ENCODE peak calls at places on chromosomes 2 and 18, in nine cellular contexts. L is HFFc6; I is GM12864; E is psoas muscle; B is cardiac muscle cell; X is HepG2; M is coronary artery; F is fibroblast of mammary gland; U is CD8-positive, alpha-beta T cell. O is an unnamed sample.

GRCh38 chr2:187079901-187080300 is 230.9 kb upstream of the ZSWIM2 start:
- DNase-seq in L (no peak), I (no peak), E (no peak), B (no peak), X (no peak), M (no peak), F (no peak), U (no peak), O (no peak)

GRCh38 chr2:4635289-4635688 is 931.9 kb downstream of the DCDC2C start:
- DNase-seq in L (no peak), I (no peak), E (no peak), B (no peak), X (no peak), M (no peak), F (no peak), U (no peak), O (no peak)

GRCh38 chr2:178193823-178194599 is at the start of gene OSBPL6:
- DNase-seq in L (peak; percentile 78), I (no peak), E (peak; percentile 93), B (peak; percentile 94), X (peak; percentile 28), M (peak; percentile 86), F (peak; percentile 74), U (peak; percentile 51), O (peak; percentile 92)

GRCh38 chr2:215683295-215683694 is 247.4 kb upstream of the FN1 start:
- DNase-seq in L (no peak), I (no peak), E (no peak), B (no peak), X (no peak), M (no peak), F (no peak), U (no peak), O (no peak)

GRCh38 chr2:73418343-73418742 is 32.7 kb downstream of the ALMS1 start:
- DNase-seq in L (peak; percentile 30), I (no peak), E (peak; percentile 83), B (peak; percentile 95), X (no peak), M (peak; percentile 76), F (peak; percentile 86), U (no peak), O (no peak)

GRCh38 chr18:2536493-2536892 is 34.8 kb downstream of the METTL4 start:
- DNase-seq in L (peak; percentile 83), I (no peak), E (no peak), B (peak; percentile 72), X (no peak), M (no peak), F (peak; percentile 64), U (no peak), O (no peak)

GRCh38 chr2:66867038-66867380 is 432.1 kb downstream of the MEIS1 start:
- DNase-seq in L (no peak), I (no peak), E (no peak), B (no peak), X (no peak), M (no peak), F (peak; percentile 66), U (no peak), O (no peak)

GRCh38 chr18:55319517-55319905 is 268.5 kb downstream of the TCF4 start:
- DNase-seq in L (peak; percentile 61), I (no peak), E (no peak), B (peak; percentile 48), X (no peak), M (no peak), F (peak; percentile 69), U (no peak), O (no peak)

DNA sequence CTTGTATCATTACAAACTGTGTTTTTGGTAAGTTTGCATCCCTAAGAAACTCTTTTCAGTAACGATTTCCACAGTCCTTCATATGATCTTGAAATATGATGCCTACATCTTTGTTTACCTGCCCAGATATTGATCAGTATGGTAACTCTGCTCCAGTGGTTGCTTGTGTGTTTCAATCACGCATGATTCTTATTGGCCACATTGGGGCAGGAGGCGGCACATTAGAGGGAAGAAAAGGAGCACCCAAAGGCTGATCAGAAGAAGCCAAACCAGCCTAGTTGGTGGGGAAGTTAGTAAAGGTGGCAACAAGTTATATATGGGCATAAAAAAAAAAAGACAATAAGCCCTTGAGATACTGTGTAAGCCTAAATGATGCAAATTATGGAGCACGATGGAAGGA is 158.9 kb downstream of the RHBDD1 start:
- DNase-seq in L (no peak), I (no peak), E (no peak), B (no peak), X (peak; percentile 23), M (no peak), F (no peak), U (no peak), O (no peak)
- TF ChIP-seq CTCF in L (no peak), I (peak; percentile 37), E (no peak), B (no peak), X (peak; percentile 56), M (no peak), F (no peak), U (no peak), O (no peak)

GRCh38 chr2:21233178-21233577 is 109.4 kb downstream of the TDRD15 start:
- DNase-seq in L (no peak), I (no peak), E (no peak), B (no peak), X (no peak), M (no peak), F (no peak), U (no peak), O (no peak)

GRCh38 chr2:21228041-21228895 is 104.5 kb downstream of the TDRD15 start:
- DNase-seq in L (no peak), I (no peak), E (no peak), B (no peak), X (peak; percentile 23), M (no peak), F (no peak), U (no peak), O (no peak)

GRCh38 chr2:21230140-21230539 is 106.4 kb downstream of the TDRD15 start:
- DNase-seq in L (no peak), I (no peak), E (no peak), B (no peak), X (no peak), M (no peak), F (no peak), U (no peak), O (no peak)

GRCh38 chr2:21231985-21232384 is 108.2 kb downstream of the TDRD15 start:
- DNase-seq in L (no peak), I (no peak), E (no peak), B (no peak), X (no peak), M (no peak), F (no peak), U (no peak), O (no peak)

DNA sequence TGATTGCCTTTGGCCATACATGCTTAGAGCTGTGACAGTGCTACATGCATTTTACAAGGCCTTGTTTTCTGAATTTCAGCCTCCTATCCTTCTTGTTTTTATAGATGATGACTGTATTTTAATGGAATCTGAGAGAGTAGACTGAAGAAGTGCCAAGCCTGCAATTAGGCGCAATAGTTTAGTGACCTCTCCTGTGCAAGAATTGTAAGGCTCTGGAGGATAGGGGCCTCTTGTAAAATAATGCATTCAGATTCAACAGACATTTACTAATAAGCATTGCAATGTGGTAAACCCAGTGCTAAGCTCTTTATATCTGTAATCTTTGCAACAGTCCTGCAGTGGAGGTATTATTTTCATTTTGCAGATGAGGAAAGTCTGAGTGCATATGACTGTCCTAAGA is 105.5 kb downstream of the TDRD15 start:
- DNase-seq in L (no peak), I (no peak), E (no peak), B (no peak), X (no peak), M (no peak), F (no peak), U (no peak), O (no peak)
- TF ChIP-seq CTCF in L (no peak), I (no peak), E (no peak), B (no peak), X (no peak), M (no peak), F (no peak), U (no peak), O (no peak)

DNA sequence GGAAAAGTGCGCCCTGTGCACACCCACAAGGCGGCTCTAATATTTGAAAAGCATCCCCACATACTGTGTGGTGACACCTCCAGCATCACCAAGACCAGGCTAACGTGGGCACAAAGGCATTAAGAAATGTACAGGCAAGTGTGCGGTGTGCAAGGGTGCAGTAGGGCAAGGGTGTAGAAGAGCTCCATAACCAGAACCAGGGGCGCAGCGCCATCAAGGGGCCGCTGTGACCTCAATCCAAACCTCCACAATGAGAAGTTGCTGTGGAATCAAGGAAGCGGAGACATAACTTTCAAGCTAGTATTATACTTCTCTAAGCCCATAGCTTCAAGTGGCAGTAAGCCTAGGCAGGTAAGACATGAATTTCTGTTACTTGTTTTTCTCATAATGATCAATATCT is 13.0 kb downstream of the L3MBTL4 start:
- DNase-seq in L (no peak), I (no peak), E (no peak), B (no peak), X (no peak), M (no peak), F (no peak), U (no peak), O (no peak)
- TF ChIP-seq CTCF in L (no peak), I (peak; percentile 17), E (no peak), B (no peak), X (peak; percentile 55), M (no peak), F (no peak), U (no peak), O (peak; percentile 35)

DNA sequence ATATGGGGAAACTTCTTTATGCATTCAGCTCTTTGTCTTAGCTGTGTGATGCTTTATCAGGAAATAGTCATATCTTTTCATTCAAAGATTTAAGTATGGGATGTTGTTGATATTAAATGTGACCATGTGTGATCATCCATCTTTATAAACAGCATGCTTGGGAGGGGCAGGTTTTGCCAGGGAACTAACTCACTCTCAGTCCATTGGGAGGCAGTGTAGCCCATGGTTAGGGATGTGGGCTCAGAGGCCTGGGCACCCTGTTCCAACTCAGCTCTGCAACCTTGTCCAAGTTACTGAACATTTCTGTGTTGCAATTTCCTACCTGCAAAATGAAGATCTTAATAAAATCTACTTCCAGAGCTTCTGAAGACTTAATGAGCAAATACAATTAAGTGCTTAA is 92.0 kb upstream of the BCL2L11 start:
- DNase-seq in L (no peak), I (no peak), E (no peak), B (peak; percentile 6), X (no peak), M (no peak), F (peak; percentile 14), U (no peak), O (no peak)
- TF ChIP-seq CTCF in L (peak; percentile 9), I (peak; percentile 28), E (no peak), B (no peak), X (no peak), M (no peak), F (peak; percentile 22), U (no peak), O (peak; percentile 33)

DNA sequence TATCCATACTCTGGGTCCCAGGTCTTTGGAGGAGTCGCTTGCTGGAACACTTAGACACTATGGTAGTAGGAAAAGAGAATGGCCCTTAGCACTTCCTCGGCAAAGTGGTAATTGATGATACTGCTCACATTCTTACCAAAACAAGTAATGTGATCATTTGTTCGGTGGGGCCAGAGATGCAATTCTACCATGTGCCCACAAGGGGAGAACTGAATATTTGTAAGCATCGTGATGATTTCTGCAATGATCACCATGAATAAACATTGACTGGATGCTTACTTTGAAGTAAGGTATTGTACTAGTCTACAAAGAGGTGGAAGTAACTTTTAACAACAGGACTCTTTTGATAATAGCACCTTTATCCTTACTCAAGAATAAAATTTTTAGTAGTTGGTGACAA is 109.7 kb downstream of the CD8B2 start:
- DNase-seq in L (no peak), I (no peak), E (no peak), B (no peak), X (peak; percentile 7), M (no peak), F (peak; percentile 3), U (no peak), O (no peak)
- TF ChIP-seq CTCF in L (peak; percentile 74), I (peak; percentile 54), E (no peak), B (peak; percentile 37), X (no peak), M (no peak), F (peak; percentile 34), U (peak; percentile 48), O (peak; percentile 40)

GRCh38 chr18:49944681-49945080 is 131.3 kb upstream of the ACAA2 start:
- DNase-seq in L (no peak), I (no peak), E (no peak), B (peak; percentile 21), X (no peak), M (no peak), F (peak; percentile 17), U (peak; percentile 10), O (no peak)
- TF ChIP-seq CTCF in L (peak; percentile 41), I (no peak), E (peak; percentile 36), B (peak; percentile 17), X (peak; percentile 39), M (no peak), F (no peak), U (no peak), O (peak; percentile 14)

O was measured in GM13977.